ENCODE peak calls at places on chromosomes 16 and 17, in nine cellular contexts. One of them, this sample, is unnamed.
A peak's percentile ranks its signal among the peaks of the same experiment; 100 is the strongest.

GRCh38 chr16:14307623-14308356 is 236.7 kb downstream of the MRTFB start:
- DNase-seq in heart left ventricle: peak; percentile 22
- DNase-seq in left ventricle myocardium inferior: peak; percentile 45
- DNase-seq in transverse colon: no peak
- DNase-seq in endothelial cell: no peak
- DNase-seq in colonic mucosa: no peak
- DNase-seq in AG09319: no peak
- DNase-seq in astrocyte of the spinal cord: no peak
- DNase-seq in omental fat pad: no peak
- DNase-seq in this sample: no peak

GRCh38 chr17:73954981-73955380 is 248.5 kb upstream of the RPL38 start:
- DNase-seq in heart left ventricle: no peak
- DNase-seq in left ventricle myocardium inferior: no peak
- DNase-seq in transverse colon: peak; percentile 61
- DNase-seq in endothelial cell: no peak
- DNase-seq in colonic mucosa: peak; percentile 69
- DNase-seq in AG09319: no peak
- DNase-seq in astrocyte of the spinal cord: no peak
- DNase-seq in omental fat pad: no peak
- DNase-seq in this sample: no peak

GRCh38 chr17:38532451-38532850 is 73.3 kb downstream of the SRCIN1 start:
- DNase-seq in heart left ventricle: no peak
- DNase-seq in left ventricle myocardium inferior: no peak
- DNase-seq in transverse colon: no peak
- DNase-seq in endothelial cell: no peak
- DNase-seq in colonic mucosa: no peak
- DNase-seq in AG09319: no peak
- DNase-seq in astrocyte of the spinal cord: no peak
- DNase-seq in omental fat pad: no peak
- DNase-seq in this sample: no peak

GRCh38 chr17:6639014-6639650 is 1.4 kb downstream of the KIAA0753 start:
- DNase-seq in heart left ventricle: no peak
- DNase-seq in left ventricle myocardium inferior: no peak
- DNase-seq in transverse colon: no peak
- DNase-seq in endothelial cell: no peak
- DNase-seq in colonic mucosa: peak; percentile 22
- DNase-seq in AG09319: no peak
- DNase-seq in astrocyte of the spinal cord: no peak
- DNase-seq in omental fat pad: no peak
- DNase-seq in this sample: no peak

GRCh38 chr17:43952351-43952723 is 1.4 kb downstream of the PYY start:
- DNase-seq in heart left ventricle: no peak
- DNase-seq in left ventricle myocardium inferior: no peak
- DNase-seq in transverse colon: no peak
- DNase-seq in endothelial cell: peak; percentile 44
- DNase-seq in colonic mucosa: no peak
- DNase-seq in AG09319: no peak
- DNase-seq in astrocyte of the spinal cord: no peak
- DNase-seq in omental fat pad: no peak
- DNase-seq in this sample: no peak

GRCh38 chr17:37176683-37177082 is 199.1 kb upstream of the C17orf78 start:
- DNase-seq in heart left ventricle: no peak
- DNase-seq in left ventricle myocardium inferior: no peak
- DNase-seq in transverse colon: no peak
- DNase-seq in endothelial cell: no peak
- DNase-seq in colonic mucosa: no peak
- DNase-seq in AG09319: no peak
- DNase-seq in astrocyte of the spinal cord: peak; percentile 61
- DNase-seq in omental fat pad: no peak
- DNase-seq in this sample: no peak

GRCh38 chr16:25177831-25178688 is 38.7 kb upstream of the AQP8 start:
- DNase-seq in heart left ventricle: no peak
- DNase-seq in left ventricle myocardium inferior: no peak
- DNase-seq in transverse colon: peak; percentile 71
- DNase-seq in endothelial cell: no peak
- DNase-seq in colonic mucosa: peak; percentile 58
- DNase-seq in AG09319: no peak
- DNase-seq in astrocyte of the spinal cord: no peak
- DNase-seq in omental fat pad: no peak
- DNase-seq in this sample: no peak

GRCh38 chr16:66950437-66950836 is 10.6 kb upstream of the CES3 start:
- DNase-seq in heart left ventricle: no peak
- DNase-seq in left ventricle myocardium inferior: no peak
- DNase-seq in transverse colon: no peak
- DNase-seq in endothelial cell: no peak
- DNase-seq in colonic mucosa: no peak
- DNase-seq in AG09319: no peak
- DNase-seq in astrocyte of the spinal cord: no peak
- DNase-seq in omental fat pad: no peak
- DNase-seq in this sample: no peak

GRCh38 chr17:27349540-27350021 is 55.7 kb downstream of the WSB1 start:
- DNase-seq in heart left ventricle: no peak
- DNase-seq in left ventricle myocardium inferior: no peak
- DNase-seq in transverse colon: no peak
- DNase-seq in endothelial cell: no peak
- DNase-seq in colonic mucosa: peak; percentile 42
- DNase-seq in AG09319: no peak
- DNase-seq in astrocyte of the spinal cord: no peak
- DNase-seq in omental fat pad: no peak
- DNase-seq in this sample: no peak

DNA sequence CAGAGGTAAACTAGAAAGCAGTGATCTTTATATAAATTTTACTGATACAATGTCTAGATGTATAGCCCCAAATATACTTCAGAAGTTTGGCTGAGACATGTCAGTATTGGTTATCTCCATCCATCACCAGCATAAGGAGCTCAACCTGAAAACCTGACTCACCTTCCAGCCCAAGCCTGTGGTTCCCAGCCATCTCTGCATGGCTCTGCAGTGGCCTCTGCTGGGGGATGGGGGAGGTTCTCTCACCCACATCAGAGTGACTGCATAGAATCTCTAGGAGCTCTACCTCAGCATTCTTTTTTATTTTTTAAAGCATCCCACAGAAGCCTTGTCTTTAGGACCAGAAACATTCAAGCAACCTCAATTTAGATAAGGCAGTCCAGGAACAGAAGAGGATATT is 27.3 kb downstream of the USP7 start:
- DNase-seq in heart left ventricle: no peak
- DNase-seq in left ventricle myocardium inferior: no peak
- DNase-seq in transverse colon: peak; percentile 66
- DNase-seq in endothelial cell: peak; percentile 49
- DNase-seq in colonic mucosa: no peak
- DNase-seq in AG09319: no peak
- DNase-seq in astrocyte of the spinal cord: peak; percentile 63
- DNase-seq in omental fat pad: no peak
- DNase-seq in this sample: no peak
- TF ChIP-seq CTCF in heart left ventricle: peak; percentile 31
- TF ChIP-seq CTCF in left ventricle myocardium inferior: peak; percentile 56
- TF ChIP-seq CTCF in transverse colon: peak; percentile 50
- TF ChIP-seq CTCF in endothelial cell: no peak
- TF ChIP-seq CTCF in colonic mucosa: peak; percentile 50
- TF ChIP-seq CTCF in AG09319: peak; percentile 47
- TF ChIP-seq CTCF in astrocyte of the spinal cord: peak; percentile 82
- TF ChIP-seq CTCF in omental fat pad: no peak
- TF ChIP-seq CTCF in this sample: no peak

GRCh38 chr16:72240949-72241348 is 69.0 kb upstream of the PMFBP1 start:
- DNase-seq in heart left ventricle: no peak
- DNase-seq in left ventricle myocardium inferior: no peak
- DNase-seq in transverse colon: no peak
- DNase-seq in endothelial cell: no peak
- DNase-seq in colonic mucosa: no peak
- DNase-seq in AG09319: no peak
- DNase-seq in astrocyte of the spinal cord: no peak
- DNase-seq in omental fat pad: no peak
- DNase-seq in this sample: no peak

GRCh38 chr16:72244853-72245252 is 72.9 kb upstream of the PMFBP1 start:
- DNase-seq in heart left ventricle: no peak
- DNase-seq in left ventricle myocardium inferior: no peak
- DNase-seq in transverse colon: no peak
- DNase-seq in endothelial cell: no peak
- DNase-seq in colonic mucosa: no peak
- DNase-seq in AG09319: no peak
- DNase-seq in astrocyte of the spinal cord: no peak
- DNase-seq in omental fat pad: no peak
- DNase-seq in this sample: no peak

GRCh38 chr16:72241930-72242329 is 70.0 kb upstream of the PMFBP1 start:
- DNase-seq in heart left ventricle: no peak
- DNase-seq in left ventricle myocardium inferior: no peak
- DNase-seq in transverse colon: peak; percentile 19
- DNase-seq in endothelial cell: peak; percentile 25
- DNase-seq in colonic mucosa: peak; percentile 31
- DNase-seq in AG09319: peak; percentile 12
- DNase-seq in astrocyte of the spinal cord: peak; percentile 59
- DNase-seq in omental fat pad: no peak
- DNase-seq in this sample: no peak

GRCh38 chr16:72246423-72246822 is 74.5 kb upstream of the PMFBP1 start:
- DNase-seq in heart left ventricle: no peak
- DNase-seq in left ventricle myocardium inferior: no peak
- DNase-seq in transverse colon: no peak
- DNase-seq in endothelial cell: no peak
- DNase-seq in colonic mucosa: no peak
- DNase-seq in AG09319: no peak
- DNase-seq in astrocyte of the spinal cord: no peak
- DNase-seq in omental fat pad: no peak
- DNase-seq in this sample: no peak

DNA sequence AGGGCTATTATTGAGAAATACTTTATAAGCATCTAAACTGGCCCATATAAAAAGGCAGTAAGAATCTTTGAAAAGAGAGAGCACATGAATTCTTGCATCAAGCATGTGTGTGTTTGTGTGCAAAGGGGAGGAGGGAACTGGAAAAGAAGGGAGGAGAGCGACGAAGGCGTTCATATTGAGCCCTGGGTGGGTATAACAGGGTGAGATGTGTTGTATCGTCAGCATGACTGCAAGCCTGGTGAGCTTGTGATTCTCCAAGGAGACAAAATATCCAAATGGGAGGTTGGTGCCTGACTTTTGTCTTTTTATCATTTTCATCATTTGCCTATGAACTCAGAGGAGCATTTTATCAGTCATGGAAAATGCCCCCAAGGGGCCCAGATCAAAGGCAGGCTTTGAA is 70.8 kb upstream of the PMFBP1 start:
- DNase-seq in heart left ventricle: no peak
- DNase-seq in left ventricle myocardium inferior: no peak
- DNase-seq in transverse colon: no peak
- DNase-seq in endothelial cell: no peak
- DNase-seq in colonic mucosa: no peak
- DNase-seq in AG09319: no peak
- DNase-seq in astrocyte of the spinal cord: no peak
- DNase-seq in omental fat pad: no peak
- DNase-seq in this sample: no peak
- TF ChIP-seq CTCF in heart left ventricle: no peak
- TF ChIP-seq CTCF in left ventricle myocardium inferior: no peak
- TF ChIP-seq CTCF in transverse colon: no peak
- TF ChIP-seq CTCF in endothelial cell: no peak
- TF ChIP-seq CTCF in colonic mucosa: no peak
- TF ChIP-seq CTCF in AG09319: no peak
- TF ChIP-seq CTCF in astrocyte of the spinal cord: no peak
- TF ChIP-seq CTCF in omental fat pad: no peak
- TF ChIP-seq CTCF in this sample: no peak

GRCh38 chr16:61653544-61653943 is 382.7 kb downstream of the CDH8 start:
- DNase-seq in heart left ventricle: no peak
- DNase-seq in left ventricle myocardium inferior: no peak
- DNase-seq in transverse colon: no peak
- DNase-seq in endothelial cell: no peak
- DNase-seq in colonic mucosa: no peak
- DNase-seq in AG09319: no peak
- DNase-seq in astrocyte of the spinal cord: no peak
- DNase-seq in omental fat pad: no peak
- DNase-seq in this sample: no peak
- TF ChIP-seq CTCF in heart left ventricle: no peak
- TF ChIP-seq CTCF in left ventricle myocardium inferior: no peak
- TF ChIP-seq CTCF in transverse colon: no peak
- TF ChIP-seq CTCF in endothelial cell: no peak
- TF ChIP-seq CTCF in colonic mucosa: no peak
- TF ChIP-seq CTCF in AG09319: no peak
- TF ChIP-seq CTCF in astrocyte of the spinal cord: no peak
- TF ChIP-seq CTCF in omental fat pad: no peak
- TF ChIP-seq CTCF in this sample: no peak

GRCh38 chr16:85749686-85750020 is 1.2 kb downstream of the C16orf74 start:
- DNase-seq in heart left ventricle: no peak
- DNase-seq in left ventricle myocardium inferior: no peak
- DNase-seq in transverse colon: peak; percentile 27
- DNase-seq in endothelial cell: no peak
- DNase-seq in colonic mucosa: no peak
- DNase-seq in AG09319: no peak
- DNase-seq in astrocyte of the spinal cord: no peak
- DNase-seq in omental fat pad: no peak
- DNase-seq in this sample: no peak

GRCh38 chr16:85750827-85751641 is at the start of gene C16orf74:
- DNase-seq in heart left ventricle: peak; percentile 30
- DNase-seq in left ventricle myocardium inferior: peak; percentile 46
- DNase-seq in transverse colon: peak; percentile 64
- DNase-seq in endothelial cell: peak; percentile 31
- DNase-seq in colonic mucosa: peak; percentile 64
- DNase-seq in AG09319: no peak
- DNase-seq in astrocyte of the spinal cord: no peak
- DNase-seq in omental fat pad: no peak
- DNase-seq in this sample: no peak

GRCh38 chr16:85752511-85753420 is 1.9 kb upstream of the C16orf74 start:
- DNase-seq in heart left ventricle: peak; percentile 27
- DNase-seq in left ventricle myocardium inferior: peak; percentile 30
- DNase-seq in transverse colon: peak; percentile 46
- DNase-seq in endothelial cell: peak; percentile 42
- DNase-seq in colonic mucosa: no peak
- DNase-seq in AG09319: no peak
- DNase-seq in astrocyte of the spinal cord: no peak
- DNase-seq in omental fat pad: no peak
- DNase-seq in this sample: no peak

GRCh38 chr16:85751665-85752501 is 987 bp upstream of the C16orf74 start:
- DNase-seq in heart left ventricle: no peak
- DNase-seq in left ventricle myocardium inferior: no peak
- DNase-seq in transverse colon: no peak
- DNase-seq in endothelial cell: no peak
- DNase-seq in colonic mucosa: no peak
- DNase-seq in AG09319: no peak
- DNase-seq in astrocyte of the spinal cord: no peak
- DNase-seq in omental fat pad: no peak
- DNase-seq in this sample: no peak

DNA sequence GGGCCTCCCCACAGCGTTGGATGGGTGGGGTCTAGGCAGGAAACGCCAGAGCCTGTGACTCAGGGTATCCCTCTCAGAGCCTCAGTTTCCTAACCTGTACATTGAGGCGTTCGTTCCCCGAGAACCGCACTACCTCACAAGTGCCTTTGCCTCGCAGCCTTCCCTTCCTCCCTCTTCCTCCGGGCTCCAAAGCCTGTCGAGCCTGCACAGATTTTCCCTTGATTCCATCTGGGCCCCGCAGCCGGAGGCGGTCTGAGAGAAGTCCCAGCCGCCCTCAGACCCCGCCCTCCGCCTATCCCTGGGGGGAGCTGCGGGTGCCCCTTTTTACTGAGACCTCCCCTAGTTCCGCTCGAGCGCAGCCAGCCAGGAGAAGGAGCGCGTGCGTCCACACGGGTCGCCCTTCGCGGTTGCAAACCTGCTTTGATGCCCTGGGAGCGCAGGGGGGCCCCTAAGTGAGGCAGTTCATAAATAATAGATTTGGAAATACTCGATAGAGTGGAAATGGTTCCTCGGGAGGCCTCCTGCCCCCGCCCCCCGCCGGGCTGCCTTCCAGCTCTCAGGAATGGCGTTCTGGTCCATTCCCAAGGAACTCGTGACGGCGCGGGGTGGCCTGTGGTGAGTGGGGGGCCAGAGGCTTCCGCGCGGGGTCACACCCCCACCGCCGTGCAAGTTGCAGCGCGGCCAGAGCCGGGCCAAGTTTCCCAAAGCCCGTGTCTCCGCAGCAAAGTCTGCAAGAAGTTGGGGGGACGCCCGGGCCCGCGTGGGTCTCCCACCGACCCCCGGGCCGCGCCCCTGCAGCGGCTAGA is 672 bp downstream of the C16orf74 start:
- DNase-seq in heart left ventricle: peak; percentile 36
- DNase-seq in left ventricle myocardium inferior: peak; percentile 27
- DNase-seq in transverse colon: peak; percentile 66
- DNase-seq in endothelial cell: no peak
- DNase-seq in colonic mucosa: peak; percentile 39
- DNase-seq in AG09319: no peak
- DNase-seq in astrocyte of the spinal cord: no peak
- DNase-seq in omental fat pad: no peak
- DNase-seq in this sample: no peak
- TF ChIP-seq CTCF in heart left ventricle: no peak
- TF ChIP-seq CTCF in left ventricle myocardium inferior: peak; percentile 14
- TF ChIP-seq CTCF in transverse colon: no peak
- TF ChIP-seq CTCF in endothelial cell: no peak
- TF ChIP-seq CTCF in colonic mucosa: no peak
- TF ChIP-seq CTCF in AG09319: no peak
- TF ChIP-seq CTCF in astrocyte of the spinal cord: no peak
- TF ChIP-seq CTCF in omental fat pad: no peak
- TF ChIP-seq CTCF in this sample: no peak

This sample was measured in lung.